ENCODE peak calls at places on chromosomes 6 and 20, in seven cellular contexts. K, S, Y, Z, U, W and O are unnamed samples.
A peak's percentile ranks its signal among the peaks of the same experiment; 100 is the strongest.

GRCh38 chr6:4920914-4921410 is 82.9 kb downstream of the RPP40 start:
- DNase-seq in K (no peak), S (no peak), Y (no peak), Z (no peak), U (no peak), W (no peak), O (no peak)

GRCh38 chr6:24492475-24492874 is 2.3 kb upstream of the ALDH5A1 start:
- DNase-seq in K (no peak), S (peak; percentile 25), Y (no peak), Z (no peak), U (no peak), W (peak; percentile 34), O (peak; percentile 8)

GRCh38 chr6:71031912-71032311 is 75.1 kb upstream of the B3GAT2 start:
- DNase-seq in K (no peak), S (no peak), Y (no peak), Z (no peak), U (no peak), W (no peak), O (no peak)

GRCh38 chr6:36444470-36444869 is 1.7 kb downstream of the KCTD20 start:
- DNase-seq in K (no peak), S (no peak), Y (no peak), Z (no peak), U (no peak), W (no peak), O (no peak)

GRCh38 chr6:80468398-80468797 is 361.9 kb downstream of the BCKDHB start:
- DNase-seq in K (no peak), S (no peak), Y (no peak), Z (no peak), U (no peak), W (no peak), O (peak; percentile 26)

GRCh38 chr6:158599635-158600034 is 39.7 kb downstream of the TMEM181 start:
- DNase-seq in K (no peak), S (no peak), Y (no peak), Z (no peak), U (no peak), W (no peak), O (no peak)

GRCh38 chr20:33925867-33926266 is 67.8 kb upstream of the RALY start:
- DNase-seq in K (no peak), S (no peak), Y (no peak), Z (peak; percentile 71), U (no peak), W (no peak), O (peak; percentile 17)

GRCh38 chr6:12313992-12314589 is 23.9 kb downstream of the EDN1 start:
- DNase-seq in K (no peak), S (peak; percentile 85), Y (peak; percentile 98), Z (no peak), U (no peak), W (no peak), O (no peak)

GRCh38 chr20:46681032-46681854 is 8.0 kb downstream of the TP53RK start:
- DNase-seq in K (peak; percentile 44), S (peak; percentile 62), Y (no peak), Z (peak; percentile 37), U (peak; percentile 41), W (peak; percentile 68), O (peak; percentile 65)

GRCh38 chr20:24098886-24099285 is 110.3 kb upstream of the GGTLC1 start:
- DNase-seq in K (no peak), S (no peak), Y (peak; percentile 26), Z (no peak), U (no peak), W (no peak), O (no peak)